ENCODE peak calls at places on chromosomes 16 and 17, in eight cellular contexts. One of them, this sample, is unnamed.

GRCh38 chr17:76262732-76263344 is 2.3 kb upstream of the UBALD2 start:
- DNase-seq in CD4-positive, alpha-beta T cell: no peak
- DNase-seq in tibial nerve: no peak
- DNase-seq in cardiac muscle cell: no peak
- DNase-seq in kidney epithelial cell: no peak
- DNase-seq in fibroblast of the aortic adventitia: no peak
- DNase-seq in GM23338: no peak
- DNase-seq in heart left ventricle: no peak
- DNase-seq in this sample: no peak

GRCh38 chr17:81097134-81097942 is 62.4 kb downstream of the BAIAP2 start:
- DNase-seq in fibroblast of the aortic adventitia: peak; percentile 78
- DNase-seq in cardiac muscle cell: peak; percentile 87
- DNase-seq in GM23338: peak; percentile 72
- DNase-seq in kidney epithelial cell: no peak
- DNase-seq in heart left ventricle: peak; percentile 86
- DNase-seq in tibial nerve: peak; percentile 87
- DNase-seq in CD4-positive, alpha-beta T cell: no peak
- DNase-seq in this sample: peak; percentile 86

GRCh38 chr17:78127240-78127887 is 1.2 kb downstream of the TMC6 start:
- DNase-seq in heart left ventricle: peak; percentile 88
- DNase-seq in CD4-positive, alpha-beta T cell: peak; percentile 54
- DNase-seq in GM23338: no peak
- DNase-seq in cardiac muscle cell: peak; percentile 26
- DNase-seq in tibial nerve: peak; percentile 30
- DNase-seq in kidney epithelial cell: no peak
- DNase-seq in fibroblast of the aortic adventitia: no peak
- DNase-seq in this sample: no peak

GRCh38 chr17:49486012-49486641 is 9.0 kb upstream of the NGFR start:
- DNase-seq in GM23338: peak; percentile 97
- DNase-seq in tibial nerve: no peak
- DNase-seq in cardiac muscle cell: peak; percentile 27
- DNase-seq in CD4-positive, alpha-beta T cell: no peak
- DNase-seq in fibroblast of the aortic adventitia: no peak
- DNase-seq in kidney epithelial cell: no peak
- DNase-seq in heart left ventricle: no peak
- DNase-seq in this sample: no peak

GRCh38 chr17:7579001-7579838 is at the start of gene CD68:
- DNase-seq in fibroblast of the aortic adventitia: peak; percentile 88
- DNase-seq in kidney epithelial cell: peak; percentile 71
- DNase-seq in CD4-positive, alpha-beta T cell: no peak
- DNase-seq in heart left ventricle: peak; percentile 71
- DNase-seq in cardiac muscle cell: peak; percentile 93
- DNase-seq in tibial nerve: peak; percentile 64
- DNase-seq in GM23338: peak; percentile 73
- DNase-seq in this sample: no peak

GRCh38 chr17:77279448-77280303 is 138.9 kb downstream of the SEC14L1 start:
- DNase-seq in kidney epithelial cell: no peak
- DNase-seq in heart left ventricle: no peak
- DNase-seq in cardiac muscle cell: peak; percentile 94
- DNase-seq in CD4-positive, alpha-beta T cell: no peak
- DNase-seq in tibial nerve: no peak
- DNase-seq in fibroblast of the aortic adventitia: peak; percentile 51
- DNase-seq in GM23338: peak; percentile 55
- DNase-seq in this sample: no peak

GRCh38 chr17:6392609-6393367 is 42.1 kb downstream of the AIPL1 start:
- DNase-seq in fibroblast of the aortic adventitia: no peak
- DNase-seq in heart left ventricle: no peak
- DNase-seq in tibial nerve: no peak
- DNase-seq in CD4-positive, alpha-beta T cell: no peak
- DNase-seq in cardiac muscle cell: no peak
- DNase-seq in kidney epithelial cell: no peak
- DNase-seq in GM23338: peak; percentile 34
- DNase-seq in this sample: no peak

GRCh38 chr17:34246436-34246835 is 8.6 kb upstream of the CCL2 start:
- DNase-seq in GM23338: no peak
- DNase-seq in heart left ventricle: no peak
- DNase-seq in fibroblast of the aortic adventitia: no peak
- DNase-seq in tibial nerve: no peak
- DNase-seq in cardiac muscle cell: no peak
- DNase-seq in CD4-positive, alpha-beta T cell: no peak
- DNase-seq in kidney epithelial cell: no peak
- DNase-seq in this sample: no peak

GRCh38 chr16:59865071-59865671 is 1131.1 kb upstream of the GOT2 start:
- DNase-seq in fibroblast of the aortic adventitia: no peak
- DNase-seq in cardiac muscle cell: no peak
- DNase-seq in GM23338: no peak
- DNase-seq in CD4-positive, alpha-beta T cell: no peak
- DNase-seq in kidney epithelial cell: no peak
- DNase-seq in heart left ventricle: no peak
- DNase-seq in tibial nerve: no peak
- DNase-seq in this sample: no peak

GRCh38 chr17:43975898-43976297 is 22.2 kb upstream of the PYY start:
- DNase-seq in CD4-positive, alpha-beta T cell: no peak
- DNase-seq in tibial nerve: no peak
- DNase-seq in fibroblast of the aortic adventitia: no peak
- DNase-seq in cardiac muscle cell: no peak
- DNase-seq in kidney epithelial cell: no peak
- DNase-seq in GM23338: no peak
- DNase-seq in heart left ventricle: no peak
- DNase-seq in this sample: no peak

GRCh38 chr16:81515281-81515680 is 70.7 kb downstream of the CMIP start:
- DNase-seq in fibroblast of the aortic adventitia: no peak
- DNase-seq in CD4-positive, alpha-beta T cell: no peak
- DNase-seq in cardiac muscle cell: no peak
- DNase-seq in tibial nerve: no peak
- DNase-seq in kidney epithelial cell: no peak
- DNase-seq in heart left ventricle: no peak
- DNase-seq in GM23338: no peak
- DNase-seq in this sample: no peak

GRCh38 chr16:5004311-5004710 is 29.4 kb downstream of the NAGPA start:
- DNase-seq in CD4-positive, alpha-beta T cell: no peak
- DNase-seq in heart left ventricle: no peak
- DNase-seq in cardiac muscle cell: no peak
- DNase-seq in GM23338: no peak
- DNase-seq in tibial nerve: no peak
- DNase-seq in kidney epithelial cell: no peak
- DNase-seq in fibroblast of the aortic adventitia: no peak
- DNase-seq in this sample: no peak

GRCh38 chr17:33291248-33292183 is 1.6 kb downstream of the ASIC2 start:
- DNase-seq in tibial nerve: no peak
- DNase-seq in cardiac muscle cell: peak; percentile 24
- DNase-seq in GM23338: peak; percentile 71
- DNase-seq in kidney epithelial cell: no peak
- DNase-seq in fibroblast of the aortic adventitia: no peak
- DNase-seq in heart left ventricle: no peak
- DNase-seq in CD4-positive, alpha-beta T cell: no peak
- DNase-seq in this sample: peak; percentile 34

GRCh38 chr17:14321980-14322776 is 21.3 kb downstream of the HS3ST3B1 start:
- DNase-seq in kidney epithelial cell: no peak
- DNase-seq in tibial nerve: no peak
- DNase-seq in GM23338: no peak
- DNase-seq in cardiac muscle cell: no peak
- DNase-seq in fibroblast of the aortic adventitia: no peak
- DNase-seq in CD4-positive, alpha-beta T cell: no peak
- DNase-seq in heart left ventricle: no peak
- DNase-seq in this sample: no peak

GRCh38 chr17:42928714-42929496 is 28.3 kb downstream of the G6PC1 start:
- DNase-seq in GM23338: peak; percentile 87
- DNase-seq in cardiac muscle cell: peak; percentile 90
- DNase-seq in kidney epithelial cell: peak; percentile 45
- DNase-seq in fibroblast of the aortic adventitia: peak; percentile 94
- DNase-seq in tibial nerve: peak; percentile 54
- DNase-seq in CD4-positive, alpha-beta T cell: no peak
- DNase-seq in heart left ventricle: peak; percentile 26
- DNase-seq in this sample: no peak

GRCh38 chr17:9844153-9844552 is 18.4 kb downstream of the GLP2R start:
- DNase-seq in tibial nerve: no peak
- DNase-seq in CD4-positive, alpha-beta T cell: no peak
- DNase-seq in GM23338: no peak
- DNase-seq in heart left ventricle: no peak
- DNase-seq in fibroblast of the aortic adventitia: no peak
- DNase-seq in cardiac muscle cell: no peak
- DNase-seq in kidney epithelial cell: no peak
- DNase-seq in this sample: no peak

GRCh38 chr17:9837551-9838471 is 12.1 kb downstream of the GLP2R start:
- DNase-seq in kidney epithelial cell: no peak
- DNase-seq in CD4-positive, alpha-beta T cell: no peak
- DNase-seq in fibroblast of the aortic adventitia: peak; percentile 37
- DNase-seq in tibial nerve: peak; percentile 51
- DNase-seq in cardiac muscle cell: peak; percentile 97
- DNase-seq in heart left ventricle: peak; percentile 72
- DNase-seq in GM23338: peak; percentile 10
- DNase-seq in this sample: no peak

GRCh38 chr17:9843152-9844010 is 17.7 kb downstream of the GLP2R start:
- DNase-seq in fibroblast of the aortic adventitia: no peak
- DNase-seq in tibial nerve: no peak
- DNase-seq in CD4-positive, alpha-beta T cell: no peak
- DNase-seq in heart left ventricle: no peak
- DNase-seq in cardiac muscle cell: no peak
- DNase-seq in GM23338: no peak
- DNase-seq in kidney epithelial cell: no peak
- DNase-seq in this sample: no peak

GRCh38 chr17:9842057-9842758 is 16.5 kb downstream of the GLP2R start:
- DNase-seq in GM23338: no peak
- DNase-seq in tibial nerve: peak; percentile 43
- DNase-seq in CD4-positive, alpha-beta T cell: no peak
- DNase-seq in cardiac muscle cell: peak; percentile 90
- DNase-seq in fibroblast of the aortic adventitia: peak; percentile 7
- DNase-seq in kidney epithelial cell: no peak
- DNase-seq in heart left ventricle: peak; percentile 71
- DNase-seq in this sample: no peak

GRCh38 chr17:9839433-9839832 is 13.7 kb downstream of the GLP2R start:
- DNase-seq in GM23338: peak; percentile 34
- DNase-seq in heart left ventricle: no peak
- DNase-seq in cardiac muscle cell: peak; percentile 38
- DNase-seq in kidney epithelial cell: no peak
- DNase-seq in CD4-positive, alpha-beta T cell: no peak
- DNase-seq in tibial nerve: no peak
- DNase-seq in fibroblast of the aortic adventitia: no peak
- DNase-seq in this sample: no peak
- TF ChIP-seq CTCF in GM23338: peak; percentile 54
- TF ChIP-seq CTCF in heart left ventricle: no peak
- TF ChIP-seq CTCF in cardiac muscle cell: peak; percentile 37
- TF ChIP-seq CTCF in kidney epithelial cell: peak; percentile 34
- TF ChIP-seq CTCF in CD4-positive, alpha-beta T cell: no peak
- TF ChIP-seq CTCF in tibial nerve: no peak
- TF ChIP-seq CTCF in fibroblast of the aortic adventitia: no peak
- TF ChIP-seq CTCF in this sample: no peak

GRCh38 chr17:10294162-10294561 is 78.6 kb downstream of the MYH13 start:
- DNase-seq in cardiac muscle cell: no peak
- DNase-seq in heart left ventricle: no peak
- DNase-seq in kidney epithelial cell: no peak
- DNase-seq in CD4-positive, alpha-beta T cell: no peak
- DNase-seq in tibial nerve: no peak
- DNase-seq in GM23338: no peak
- DNase-seq in fibroblast of the aortic adventitia: no peak
- DNase-seq in this sample: no peak
- TF ChIP-seq CTCF in cardiac muscle cell: no peak
- TF ChIP-seq CTCF in heart left ventricle: no peak
- TF ChIP-seq CTCF in kidney epithelial cell: no peak
- TF ChIP-seq CTCF in CD4-positive, alpha-beta T cell: no peak
- TF ChIP-seq CTCF in tibial nerve: no peak
- TF ChIP-seq CTCF in GM23338: no peak
- TF ChIP-seq CTCF in fibroblast of the aortic adventitia: no peak
- TF ChIP-seq CTCF in this sample: no peak

GRCh38 chr17:75128694-75129505 is 2.6 kb downstream of the NT5C start:
- DNase-seq in GM23338: no peak
- DNase-seq in cardiac muscle cell: no peak
- DNase-seq in fibroblast of the aortic adventitia: no peak
- DNase-seq in kidney epithelial cell: no peak
- DNase-seq in heart left ventricle: no peak
- DNase-seq in CD4-positive, alpha-beta T cell: no peak
- DNase-seq in tibial nerve: no peak
- DNase-seq in this sample: no peak

GRCh38 chr17:75130059-75130631 is 1.4 kb downstream of the NT5C start:
- DNase-seq in kidney epithelial cell: no peak
- DNase-seq in GM23338: no peak
- DNase-seq in CD4-positive, alpha-beta T cell: no peak
- DNase-seq in heart left ventricle: no peak
- DNase-seq in fibroblast of the aortic adventitia: no peak
- DNase-seq in tibial nerve: no peak
- DNase-seq in cardiac muscle cell: no peak
- DNase-seq in this sample: no peak

GRCh38 chr17:75129576-75129975 is 2.0 kb downstream of the NT5C start:
- DNase-seq in fibroblast of the aortic adventitia: no peak
- DNase-seq in heart left ventricle: no peak
- DNase-seq in GM23338: no peak
- DNase-seq in cardiac muscle cell: no peak
- DNase-seq in kidney epithelial cell: no peak
- DNase-seq in tibial nerve: no peak
- DNase-seq in CD4-positive, alpha-beta T cell: no peak
- DNase-seq in this sample: no peak

GRCh38 chr17:75131278-75132017 is at the start of gene NT5C:
- DNase-seq in CD4-positive, alpha-beta T cell: no peak
- DNase-seq in heart left ventricle: peak; percentile 90
- DNase-seq in kidney epithelial cell: no peak
- DNase-seq in tibial nerve: peak; percentile 59
- DNase-seq in cardiac muscle cell: peak; percentile 86
- DNase-seq in GM23338: peak; percentile 96
- DNase-seq in fibroblast of the aortic adventitia: peak; percentile 64
- DNase-seq in this sample: peak; percentile 61

GRCh38 chr17:75130632-75131277 is 787 bp downstream of the NT5C start:
- DNase-seq in cardiac muscle cell: peak; percentile 67
- DNase-seq in fibroblast of the aortic adventitia: peak; percentile 49
- DNase-seq in tibial nerve: no peak
- DNase-seq in CD4-positive, alpha-beta T cell: peak; percentile 29
- DNase-seq in heart left ventricle: peak; percentile 51
- DNase-seq in kidney epithelial cell: no peak
- DNase-seq in GM23338: peak; percentile 91
- DNase-seq in this sample: peak; percentile 76
- TF ChIP-seq CTCF in cardiac muscle cell: peak; percentile 63
- TF ChIP-seq CTCF in fibroblast of the aortic adventitia: peak; percentile 60
- TF ChIP-seq CTCF in tibial nerve: peak; percentile 31
- TF ChIP-seq CTCF in CD4-positive, alpha-beta T cell: no peak
- TF ChIP-seq CTCF in heart left ventricle: no peak
- TF ChIP-seq CTCF in kidney epithelial cell: peak; percentile 70
- TF ChIP-seq CTCF in GM23338: peak; percentile 78
- TF ChIP-seq CTCF in this sample: no peak

GRCh38 chr17:73718362-73718761 is 74.1 kb upstream of the SDK2 start:
- DNase-seq in heart left ventricle: no peak
- DNase-seq in fibroblast of the aortic adventitia: no peak
- DNase-seq in CD4-positive, alpha-beta T cell: no peak
- DNase-seq in tibial nerve: no peak
- DNase-seq in cardiac muscle cell: no peak
- DNase-seq in GM23338: no peak
- DNase-seq in kidney epithelial cell: no peak
- DNase-seq in this sample: no peak

GRCh38 chr17:73722163-73722562 is 77.9 kb upstream of the SDK2 start:
- DNase-seq in GM23338: no peak
- DNase-seq in fibroblast of the aortic adventitia: no peak
- DNase-seq in cardiac muscle cell: no peak
- DNase-seq in heart left ventricle: no peak
- DNase-seq in CD4-positive, alpha-beta T cell: peak; percentile 65
- DNase-seq in tibial nerve: no peak
- DNase-seq in kidney epithelial cell: no peak
- DNase-seq in this sample: no peak

GRCh38 chr17:73719588-73720071 is 75.4 kb upstream of the SDK2 start:
- DNase-seq in cardiac muscle cell: peak; percentile 5
- DNase-seq in heart left ventricle: peak; percentile 74
- DNase-seq in fibroblast of the aortic adventitia: no peak
- DNase-seq in kidney epithelial cell: no peak
- DNase-seq in GM23338: peak; percentile 24
- DNase-seq in CD4-positive, alpha-beta T cell: no peak
- DNase-seq in tibial nerve: peak; percentile 44
- DNase-seq in this sample: no peak

GRCh38 chr17:73718912-73719311 is 74.7 kb upstream of the SDK2 start:
- DNase-seq in tibial nerve: peak; percentile 6
- DNase-seq in GM23338: no peak
- DNase-seq in cardiac muscle cell: no peak
- DNase-seq in kidney epithelial cell: no peak
- DNase-seq in CD4-positive, alpha-beta T cell: no peak
- DNase-seq in heart left ventricle: no peak
- DNase-seq in fibroblast of the aortic adventitia: no peak
- DNase-seq in this sample: no peak

GRCh38 chr17:73720187-73720834 is 76.1 kb upstream of the SDK2 start:
- DNase-seq in tibial nerve: no peak
- DNase-seq in GM23338: no peak
- DNase-seq in fibroblast of the aortic adventitia: no peak
- DNase-seq in cardiac muscle cell: no peak
- DNase-seq in CD4-positive, alpha-beta T cell: peak; percentile 54
- DNase-seq in heart left ventricle: no peak
- DNase-seq in kidney epithelial cell: no peak
- DNase-seq in this sample: no peak
- TF ChIP-seq CTCF in tibial nerve: no peak
- TF ChIP-seq CTCF in GM23338: no peak
- TF ChIP-seq CTCF in fibroblast of the aortic adventitia: no peak
- TF ChIP-seq CTCF in cardiac muscle cell: no peak
- TF ChIP-seq CTCF in CD4-positive, alpha-beta T cell: no peak
- TF ChIP-seq CTCF in heart left ventricle: no peak
- TF ChIP-seq CTCF in kidney epithelial cell: no peak
- TF ChIP-seq CTCF in this sample: no peak